ENCODE peak calls at places on chromosome 14, in six cellular contexts. U, G, S, Y, J and T are unnamed samples.

GRCh38 chr14:104665663-104666522 is 23.5 kb upstream of the INF2 start:
- DNase-seq in U (no peak), G (no peak), S (no peak), Y (no peak), J (no peak), T (no peak)

GRCh38 chr14:67817750-67818438 is 1.5 kb upstream of the ZFYVE26 start:
- DNase-seq in U (no peak), G (no peak), S (no peak), Y (no peak), J (no peak), T (no peak)

GRCh38 chr14:93017341-93017797 is 94.4 kb downstream of the CHGA start:
- DNase-seq in U (no peak), G (no peak), S (peak), Y (no peak), J (no peak), T (no peak)

GRCh38 chr14:63214417-63215196 is 10.4 kb downstream of the RHOJ start:
- DNase-seq in U (no peak), G (no peak), S (no peak), Y (no peak), J (no peak), T (no peak)

GRCh38 chr14:69571879-69572633 is 2.6 kb downstream of the CCDC177 start:
- DNase-seq in U (peak), G (no peak), S (no peak), Y (no peak), J (no peak), T (no peak)

GRCh38 chr14:62777510-62777909 is 267.7 kb downstream of the KCNH5 start:
- DNase-seq in U (no peak), G (no peak), S (no peak), Y (no peak), J (no peak), T (no peak)

GRCh38 chr14:75334191-75335051 is 55.8 kb downstream of the FOS start:
- DNase-seq in U (peak), G (peak), S (peak), Y (peak), J (no peak), T (peak)

GRCh38 chr14:97970222-97970621 is 1173.0 kb downstream of the VRK1 start:
- DNase-seq in U (no peak), G (no peak), S (no peak), Y (no peak), J (no peak), T (no peak)

GRCh38 chr14:103910262-103910935 is 17.9 kb upstream of the TDRD9 start:
- DNase-seq in U (peak), G (peak), S (peak), Y (peak), J (peak), T (peak)

GRCh38 chr14:87380054-87380453 is 612.9 kb downstream of the GALC start:
- DNase-seq in U (no peak), G (no peak), S (no peak), Y (no peak), J (no peak), T (no peak)

GRCh38 chr14:61677469-61677868 is 17.8 kb upstream of the HIF1A start:
- DNase-seq in U (no peak), G (no peak), S (no peak), Y (no peak), J (no peak), T (no peak)

GRCh38 chr14:43872222-43872621 is 634.9 kb downstream of the FSCB start:
- DNase-seq in U (no peak), G (no peak), S (no peak), Y (no peak), J (no peak), T (no peak)

GRCh38 chr14:47678993-47679392 is 3.6 kb upstream of the MDGA2 start:
- DNase-seq in U (no peak), G (no peak), S (no peak), Y (no peak), J (no peak), T (no peak)

GRCh38 chr14:99203080-99203479 is 68.9 kb downstream of the BCL11B start:
- DNase-seq in U (no peak), G (no peak), S (no peak), Y (no peak), J (no peak), T (no peak)
- TF ChIP-seq CTCF in U (no peak), G (no peak), S (no peak), Y (no peak), J (no peak), T (no peak)

DNA sequence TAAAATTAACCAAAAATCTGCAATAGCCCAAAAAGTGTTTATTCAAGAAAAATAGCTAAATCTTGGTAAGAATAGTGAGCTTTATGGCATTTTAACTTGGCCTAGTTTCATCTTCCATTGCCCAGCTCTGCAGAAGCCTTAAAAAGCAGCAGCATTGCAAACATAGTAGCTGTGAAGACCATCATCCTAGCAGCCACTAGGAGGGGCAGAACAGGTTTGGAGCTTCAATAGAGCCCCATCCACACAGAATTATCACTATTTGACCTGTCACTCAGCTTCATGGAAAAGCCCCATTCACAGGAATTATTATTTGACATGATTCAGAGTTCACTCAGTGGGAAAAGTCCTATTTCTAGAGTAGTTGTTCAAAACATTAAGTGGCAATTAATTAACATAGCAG is 7.3 kb downstream of the CLEC14A start:
- DNase-seq in U (no peak), G (no peak), S (no peak), Y (no peak), J (no peak), T (no peak)
- TF ChIP-seq CTCF in U (peak), G (no peak), S (no peak), Y (no peak), J (no peak), T (no peak)

DNA sequence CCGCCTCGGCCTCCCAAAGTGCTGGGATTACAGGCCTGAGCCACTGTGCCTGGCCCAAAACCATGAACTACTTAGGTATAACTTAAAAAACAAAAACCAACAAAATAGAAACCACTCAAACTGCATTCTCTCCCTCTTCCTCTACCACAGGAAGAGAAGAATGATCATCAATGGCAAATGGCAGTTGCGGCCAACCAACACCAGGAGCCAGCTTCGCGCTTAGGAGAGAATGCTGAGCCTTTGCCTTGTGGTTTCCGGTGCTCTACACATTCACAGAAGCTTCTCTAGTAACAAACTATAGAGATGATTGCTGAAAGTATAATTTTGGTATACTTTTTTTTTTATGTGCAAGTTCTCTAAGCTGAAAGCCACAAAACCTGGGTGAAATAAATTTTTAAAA is 17.1 kb downstream of the CATSPERB start:
- DNase-seq in U (no peak), G (no peak), S (no peak), Y (peak), J (no peak), T (no peak)
- TF ChIP-seq CTCF in U (no peak), G (no peak), S (no peak), Y (no peak), J (no peak), T (no peak)

GRCh38 chr14:101564819-101565698 is 3.8 kb downstream of the DIO3 start:
- DNase-seq in U (no peak), G (no peak), S (no peak), Y (no peak), J (no peak), T (no peak)
- TF ChIP-seq CTCF in U (no peak), G (no peak), S (no peak), Y (no peak), J (peak), T (no peak)

GRCh38 chr14:33587761-33588160 is 363.1 kb downstream of the EGLN3 start:
- DNase-seq in U (no peak), G (no peak), S (no peak), Y (no peak), J (no peak), T (no peak)
- TF ChIP-seq CTCF in U (no peak), G (no peak), S (no peak), Y (no peak), J (no peak), T (no peak)